ENCODE peak calls at places on chromosomes 2 and 18, in six cellular contexts. One of them, this sample, is unnamed.

GRCh38 chr2:61959381-61960293 is 54.2 kb downstream of the COMMD1 start:
- DNase-seq in GM04504: no peak
- DNase-seq in activated CD4-positive, CD25-positive, alpha-beta regulatory T cell treated with anti-CD3 and anti-CD28 coated beads, Interleukin-2, amount 50 U/mL, for 16 hours: no peak
- DNase-seq in heart right ventricle: no peak
- DNase-seq in neural crest cell: no peak
- DNase-seq in retinal pigment epithelial cell: no peak
- DNase-seq in this sample: no peak

GRCh38 chr2:143603035-143603616 is 473.9 kb downstream of the ARHGAP15 start:
- DNase-seq in GM04504: no peak
- DNase-seq in activated CD4-positive, CD25-positive, alpha-beta regulatory T cell treated with anti-CD3 and anti-CD28 coated beads, Interleukin-2, amount 50 U/mL, for 16 hours: no peak
- DNase-seq in heart right ventricle: no peak
- DNase-seq in neural crest cell: peak
- DNase-seq in retinal pigment epithelial cell: no peak
- DNase-seq in this sample: no peak

GRCh38 chr2:75475049-75475448 is 85.7 kb downstream of the EVA1A start:
- DNase-seq in GM04504: no peak
- DNase-seq in activated CD4-positive, CD25-positive, alpha-beta regulatory T cell treated with anti-CD3 and anti-CD28 coated beads, Interleukin-2, amount 50 U/mL, for 16 hours: no peak
- DNase-seq in heart right ventricle: no peak
- DNase-seq in neural crest cell: no peak
- DNase-seq in retinal pigment epithelial cell: no peak
- DNase-seq in this sample: no peak

GRCh38 chr2:75627902-75628504 is 18.6 kb upstream of the MRPL19 start:
- DNase-seq in GM04504: no peak
- DNase-seq in activated CD4-positive, CD25-positive, alpha-beta regulatory T cell treated with anti-CD3 and anti-CD28 coated beads, Interleukin-2, amount 50 U/mL, for 16 hours: peak
- DNase-seq in heart right ventricle: peak
- DNase-seq in neural crest cell: peak
- DNase-seq in retinal pigment epithelial cell: peak
- DNase-seq in this sample: peak

GRCh38 chr2:27127883-27128670 is 4.5 kb downstream of the ABHD1 start:
- DNase-seq in GM04504: no peak
- DNase-seq in activated CD4-positive, CD25-positive, alpha-beta regulatory T cell treated with anti-CD3 and anti-CD28 coated beads, Interleukin-2, amount 50 U/mL, for 16 hours: no peak
- DNase-seq in heart right ventricle: no peak
- DNase-seq in neural crest cell: no peak
- DNase-seq in retinal pigment epithelial cell: no peak
- DNase-seq in this sample: no peak

GRCh38 chr2:96541753-96542152 is 5.2 kb downstream of the ARID5A start:
- DNase-seq in GM04504: no peak
- DNase-seq in activated CD4-positive, CD25-positive, alpha-beta regulatory T cell treated with anti-CD3 and anti-CD28 coated beads, Interleukin-2, amount 50 U/mL, for 16 hours: no peak
- DNase-seq in heart right ventricle: no peak
- DNase-seq in neural crest cell: no peak
- DNase-seq in retinal pigment epithelial cell: no peak
- DNase-seq in this sample: peak

GRCh38 chr2:219440388-219441256 is 6.0 kb downstream of the SPEG start:
- DNase-seq in GM04504: no peak
- DNase-seq in activated CD4-positive, CD25-positive, alpha-beta regulatory T cell treated with anti-CD3 and anti-CD28 coated beads, Interleukin-2, amount 50 U/mL, for 16 hours: no peak
- DNase-seq in heart right ventricle: no peak
- DNase-seq in neural crest cell: no peak
- DNase-seq in retinal pigment epithelial cell: no peak
- DNase-seq in this sample: no peak

GRCh38 chr2:71101656-71102055 is 28.4 kb downstream of the MCEE start:
- DNase-seq in GM04504: peak
- DNase-seq in activated CD4-positive, CD25-positive, alpha-beta regulatory T cell treated with anti-CD3 and anti-CD28 coated beads, Interleukin-2, amount 50 U/mL, for 16 hours: no peak
- DNase-seq in heart right ventricle: no peak
- DNase-seq in neural crest cell: no peak
- DNase-seq in retinal pigment epithelial cell: peak
- DNase-seq in this sample: no peak

GRCh38 chr18:21803495-21803894 is 62.9 kb downstream of the MIB1 start:
- DNase-seq in GM04504: no peak
- DNase-seq in activated CD4-positive, CD25-positive, alpha-beta regulatory T cell treated with anti-CD3 and anti-CD28 coated beads, Interleukin-2, amount 50 U/mL, for 16 hours: no peak
- DNase-seq in heart right ventricle: no peak
- DNase-seq in neural crest cell: no peak
- DNase-seq in retinal pigment epithelial cell: no peak
- DNase-seq in this sample: no peak

GRCh38 chr2:134852518-134852917 is 14.1 kb downstream of the ACMSD start:
- DNase-seq in GM04504: no peak
- DNase-seq in activated CD4-positive, CD25-positive, alpha-beta regulatory T cell treated with anti-CD3 and anti-CD28 coated beads, Interleukin-2, amount 50 U/mL, for 16 hours: no peak
- DNase-seq in heart right ventricle: no peak
- DNase-seq in neural crest cell: no peak
- DNase-seq in retinal pigment epithelial cell: no peak
- DNase-seq in this sample: no peak

GRCh38 chr2:42809131-42809875 is 16.9 kb upstream of the HAAO start:
- DNase-seq in GM04504: peak
- DNase-seq in activated CD4-positive, CD25-positive, alpha-beta regulatory T cell treated with anti-CD3 and anti-CD28 coated beads, Interleukin-2, amount 50 U/mL, for 16 hours: no peak
- DNase-seq in heart right ventricle: no peak
- DNase-seq in neural crest cell: no peak
- DNase-seq in retinal pigment epithelial cell: no peak
- DNase-seq in this sample: no peak

GRCh38 chr18:8835556-8835955 is 130.2 kb downstream of the MTCL1 start:
- DNase-seq in GM04504: peak
- DNase-seq in activated CD4-positive, CD25-positive, alpha-beta regulatory T cell treated with anti-CD3 and anti-CD28 coated beads, Interleukin-2, amount 50 U/mL, for 16 hours: no peak
- DNase-seq in heart right ventricle: no peak
- DNase-seq in neural crest cell: no peak
- DNase-seq in retinal pigment epithelial cell: no peak
- DNase-seq in this sample: no peak

GRCh38 chr2:127422631-127423475 is 4.6 kb downstream of the PROC start:
- DNase-seq in GM04504: no peak
- DNase-seq in activated CD4-positive, CD25-positive, alpha-beta regulatory T cell treated with anti-CD3 and anti-CD28 coated beads, Interleukin-2, amount 50 U/mL, for 16 hours: no peak
- DNase-seq in heart right ventricle: no peak
- DNase-seq in neural crest cell: no peak
- DNase-seq in retinal pigment epithelial cell: no peak
- DNase-seq in this sample: peak

GRCh38 chr2:33013684-33014110 is 66.9 kb downstream of the LTBP1 start:
- DNase-seq in GM04504: no peak
- DNase-seq in activated CD4-positive, CD25-positive, alpha-beta regulatory T cell treated with anti-CD3 and anti-CD28 coated beads, Interleukin-2, amount 50 U/mL, for 16 hours: no peak
- DNase-seq in heart right ventricle: no peak
- DNase-seq in neural crest cell: no peak
- DNase-seq in retinal pigment epithelial cell: no peak
- DNase-seq in this sample: no peak

GRCh38 chr2:64018715-64019082 is 529 bp downstream of the VPS54 start:
- DNase-seq in GM04504: peak
- DNase-seq in activated CD4-positive, CD25-positive, alpha-beta regulatory T cell treated with anti-CD3 and anti-CD28 coated beads, Interleukin-2, amount 50 U/mL, for 16 hours: no peak
- DNase-seq in heart right ventricle: no peak
- DNase-seq in neural crest cell: no peak
- DNase-seq in retinal pigment epithelial cell: no peak
- DNase-seq in this sample: no peak

GRCh38 chr18:39406941-39407340 is 1841.3 kb upstream of the CELF4 start:
- DNase-seq in GM04504: no peak
- DNase-seq in activated CD4-positive, CD25-positive, alpha-beta regulatory T cell treated with anti-CD3 and anti-CD28 coated beads, Interleukin-2, amount 50 U/mL, for 16 hours: no peak
- DNase-seq in heart right ventricle: no peak
- DNase-seq in neural crest cell: no peak
- DNase-seq in retinal pigment epithelial cell: no peak
- DNase-seq in this sample: no peak

GRCh38 chr18:7711495-7711894 is 144.4 kb downstream of the PTPRM start:
- DNase-seq in GM04504: no peak
- DNase-seq in activated CD4-positive, CD25-positive, alpha-beta regulatory T cell treated with anti-CD3 and anti-CD28 coated beads, Interleukin-2, amount 50 U/mL, for 16 hours: no peak
- DNase-seq in heart right ventricle: no peak
- DNase-seq in neural crest cell: no peak
- DNase-seq in retinal pigment epithelial cell: no peak
- DNase-seq in this sample: no peak

GRCh38 chr2:58762176-58762781 is 521.2 kb upstream of the FANCL start:
- DNase-seq in GM04504: peak
- DNase-seq in activated CD4-positive, CD25-positive, alpha-beta regulatory T cell treated with anti-CD3 and anti-CD28 coated beads, Interleukin-2, amount 50 U/mL, for 16 hours: no peak
- DNase-seq in heart right ventricle: peak
- DNase-seq in neural crest cell: peak
- DNase-seq in retinal pigment epithelial cell: peak
- DNase-seq in this sample: peak

GRCh38 chr18:11245889-11246288 is 96.5 kb upstream of the PIEZO2 start:
- DNase-seq in GM04504: peak
- DNase-seq in activated CD4-positive, CD25-positive, alpha-beta regulatory T cell treated with anti-CD3 and anti-CD28 coated beads, Interleukin-2, amount 50 U/mL, for 16 hours: no peak
- DNase-seq in heart right ventricle: no peak
- DNase-seq in neural crest cell: no peak
- DNase-seq in retinal pigment epithelial cell: no peak
- DNase-seq in this sample: no peak

GRCh38 chr2:63862802-63863201 is 21.1 kb downstream of the UGP2 start:
- DNase-seq in GM04504: no peak
- DNase-seq in activated CD4-positive, CD25-positive, alpha-beta regulatory T cell treated with anti-CD3 and anti-CD28 coated beads, Interleukin-2, amount 50 U/mL, for 16 hours: no peak
- DNase-seq in heart right ventricle: no peak
- DNase-seq in neural crest cell: no peak
- DNase-seq in retinal pigment epithelial cell: no peak
- DNase-seq in this sample: no peak

GRCh38 chr2:18284331-18284730 is 276.1 kb downstream of the RDH14 start:
- DNase-seq in GM04504: no peak
- DNase-seq in activated CD4-positive, CD25-positive, alpha-beta regulatory T cell treated with anti-CD3 and anti-CD28 coated beads, Interleukin-2, amount 50 U/mL, for 16 hours: no peak
- DNase-seq in heart right ventricle: no peak
- DNase-seq in neural crest cell: no peak
- DNase-seq in retinal pigment epithelial cell: no peak
- DNase-seq in this sample: no peak

GRCh38 chr2:8906208-8906607 is 68.8 kb upstream of the KIDINS220 start:
- DNase-seq in GM04504: no peak
- DNase-seq in activated CD4-positive, CD25-positive, alpha-beta regulatory T cell treated with anti-CD3 and anti-CD28 coated beads, Interleukin-2, amount 50 U/mL, for 16 hours: no peak
- DNase-seq in heart right ventricle: no peak
- DNase-seq in neural crest cell: no peak
- DNase-seq in retinal pigment epithelial cell: no peak
- DNase-seq in this sample: no peak

GRCh38 chr2:26632624-26633185 is 8.5 kb downstream of the CIB4 start:
- DNase-seq in GM04504: no peak
- DNase-seq in activated CD4-positive, CD25-positive, alpha-beta regulatory T cell treated with anti-CD3 and anti-CD28 coated beads, Interleukin-2, amount 50 U/mL, for 16 hours: no peak
- DNase-seq in heart right ventricle: no peak
- DNase-seq in neural crest cell: no peak
- DNase-seq in retinal pigment epithelial cell: no peak
- DNase-seq in this sample: no peak

GRCh38 chr2:54704688-54705605 is 18.5 kb upstream of the EML6 start:
- DNase-seq in GM04504: peak
- DNase-seq in activated CD4-positive, CD25-positive, alpha-beta regulatory T cell treated with anti-CD3 and anti-CD28 coated beads, Interleukin-2, amount 50 U/mL, for 16 hours: no peak
- DNase-seq in heart right ventricle: no peak
- DNase-seq in neural crest cell: no peak
- DNase-seq in retinal pigment epithelial cell: no peak
- DNase-seq in this sample: no peak

GRCh38 chr2:106104332-106105062 is 89.6 kb downstream of the UXS1 start:
- DNase-seq in GM04504: peak
- DNase-seq in activated CD4-positive, CD25-positive, alpha-beta regulatory T cell treated with anti-CD3 and anti-CD28 coated beads, Interleukin-2, amount 50 U/mL, for 16 hours: peak
- DNase-seq in heart right ventricle: no peak
- DNase-seq in neural crest cell: peak
- DNase-seq in retinal pigment epithelial cell: peak
- DNase-seq in this sample: peak

GRCh38 chr2:168210898-168211570 is 36.4 kb downstream of the STK39 start:
- DNase-seq in GM04504: peak
- DNase-seq in activated CD4-positive, CD25-positive, alpha-beta regulatory T cell treated with anti-CD3 and anti-CD28 coated beads, Interleukin-2, amount 50 U/mL, for 16 hours: no peak
- DNase-seq in heart right ventricle: no peak
- DNase-seq in neural crest cell: no peak
- DNase-seq in retinal pigment epithelial cell: no peak
- DNase-seq in this sample: no peak

GRCh38 chr2:239825705-239825979 is 199.5 kb downstream of the NDUFA10 start:
- DNase-seq in GM04504: no peak
- DNase-seq in activated CD4-positive, CD25-positive, alpha-beta regulatory T cell treated with anti-CD3 and anti-CD28 coated beads, Interleukin-2, amount 50 U/mL, for 16 hours: no peak
- DNase-seq in heart right ventricle: no peak
- DNase-seq in neural crest cell: no peak
- DNase-seq in retinal pigment epithelial cell: no peak
- DNase-seq in this sample: no peak

GRCh38 chr2:119671011-119671410 is 8.0 kb upstream of the TMEM177 start:
- DNase-seq in GM04504: no peak
- DNase-seq in activated CD4-positive, CD25-positive, alpha-beta regulatory T cell treated with anti-CD3 and anti-CD28 coated beads, Interleukin-2, amount 50 U/mL, for 16 hours: no peak
- DNase-seq in heart right ventricle: no peak
- DNase-seq in neural crest cell: no peak
- DNase-seq in retinal pigment epithelial cell: no peak
- DNase-seq in this sample: no peak

GRCh38 chr2:88187927-88188326 is 17.8 kb downstream of the THNSL2 start:
- DNase-seq in GM04504: no peak
- DNase-seq in activated CD4-positive, CD25-positive, alpha-beta regulatory T cell treated with anti-CD3 and anti-CD28 coated beads, Interleukin-2, amount 50 U/mL, for 16 hours: no peak
- DNase-seq in heart right ventricle: no peak
- DNase-seq in neural crest cell: no peak
- DNase-seq in retinal pigment epithelial cell: no peak
- DNase-seq in this sample: peak

GRCh38 chr2:238701907-238702206 is 146.0 kb upstream of the TWIST2 start:
- DNase-seq in GM04504: no peak
- DNase-seq in activated CD4-positive, CD25-positive, alpha-beta regulatory T cell treated with anti-CD3 and anti-CD28 coated beads, Interleukin-2, amount 50 U/mL, for 16 hours: no peak
- DNase-seq in heart right ventricle: no peak
- DNase-seq in neural crest cell: no peak
- DNase-seq in retinal pigment epithelial cell: no peak
- DNase-seq in this sample: peak

This sample was measured in ecto neural progenitor cell.